ENCODE peak calls at places on chromosomes 4 and X, in four cellular contexts. Q is IMR-90, I is mesendoderm, E is H1. F is an unnamed sample.

GRCh38 chr4:114272226-114272625 is 292.8 kb upstream of the ARSJ start:
- DNase-seq in Q (peak), I (no peak), E (no peak), F (no peak)

GRCh38 chrX:80806557-80806956 is 3.1 kb downstream of the BRWD3 start:
- DNase-seq in Q (no peak), I (no peak), E (no peak), F (no peak)

GRCh38 chrX:2677764-2678163 is 13.3 kb upstream of the CD99 start:
- DNase-seq in Q (peak), I (peak), E (no peak), F (peak)

GRCh38 chr4:181959121-181959520 is 284.1 kb upstream of the TENM3 start:
- DNase-seq in Q (peak), I (peak), E (no peak), F (no peak)

GRCh38 chr4:15882675-15883086 is 55.9 kb downstream of the FGFBP1 start:
- DNase-seq in Q (peak), I (peak), E (peak), F (peak)

GRCh38 chr4:81221303-81222081 is 6.5 kb upstream of the PRKG2 start:
- DNase-seq in Q (peak), I (peak), E (no peak), F (no peak)

GRCh38 chrX:17689971-17690409 is 47.3 kb upstream of the SCML1 start:
- DNase-seq in Q (peak), I (peak), E (no peak), F (no peak)

GRCh38 chr4:140052050-140052449 is 101.9 kb downstream of the MAML3 start:
- DNase-seq in Q (peak), I (peak), E (no peak), F (no peak)

GRCh38 chr4:52059372-52059771 is 8.3 kb downstream of the SPATA18 start:
- DNase-seq in Q (peak), I (no peak), E (no peak), F (no peak)

GRCh38 chr4:156870166-156870565 is 101.4 kb downstream of the PDGFC start:
- DNase-seq in Q (peak), I (no peak), E (no peak), F (no peak)

GRCh38 chr4:111847256-111848108 is 297.8 kb upstream of the FAM241A start:
- DNase-seq in Q (no peak), I (peak), E (no peak), F (no peak)

GRCh38 chrX:331145-331771 is 12.7 kb upstream of the GTPBP6 start:
- DNase-seq in Q (peak), I (no peak), E (no peak), F (no peak)

GRCh38 chr4:56511098-56511497 is 5.5 kb downstream of the ARL9 start:
- DNase-seq in Q (no peak), I (no peak), E (no peak), F (no peak)

GRCh38 chrX:128653524-128653923 is 601.3 kb upstream of the ACTRT1 start:
- DNase-seq in Q (no peak), I (peak), E (no peak), F (no peak)

GRCh38 chrX:26032141-26032917 is 105.8 kb upstream of the MAGEB18 start:
- DNase-seq in Q (no peak), I (no peak), E (no peak), F (no peak)

GRCh38 chr4:164779811-164780216 is 25.9 kb downstream of the SMIM31 start:
- DNase-seq in Q (peak), I (peak), E (peak), F (peak)

GRCh38 chrX:29687687-29688086 is 527.7 kb upstream of the MAGEB2 start:
- DNase-seq in Q (peak), I (peak), E (no peak), F (no peak)

GRCh38 chr4:95204267-95204835 is 344.4 kb downstream of the UNC5C start:
- DNase-seq in Q (no peak), I (peak), E (no peak), F (no peak)

GRCh38 chrX:150058728-150059127 is 120.4 kb upstream of the EOLA2 start:
- DNase-seq in Q (no peak), I (no peak), E (no peak), F (no peak)

GRCh38 chr4:85409251-85409650 is 65.7 kb upstream of the ARHGAP24 start:
- DNase-seq in Q (no peak), I (no peak), E (no peak), F (no peak)

GRCh38 chr4:119082661-119083060 is 53.0 kb upstream of the MYOZ2 start:
- DNase-seq in Q (no peak), I (no peak), E (no peak), F (no peak)

GRCh38 chr4:122012735-122013134 is 60.9 kb upstream of the TRPC3 start:
- DNase-seq in Q (peak), I (no peak), E (no peak), F (no peak)

GRCh38 chr4:112348488-112349158 is 51.5 kb downstream of the ALPK1 start:
- DNase-seq in Q (peak), I (peak), E (no peak), F (peak)

GRCh38 chrX:7120578-7121219 is 26.8 kb upstream of the STS start:
- DNase-seq in Q (peak), I (no peak), E (no peak), F (no peak)

GRCh38 chr4:158873795-158874359 is 105.1 kb downstream of the FNIP2 start:
- DNase-seq in Q (peak), I (peak), E (no peak), F (no peak)

GRCh38 chr4:147173797-147174196 is 228.1 kb upstream of the TTC29 start:
- DNase-seq in Q (no peak), I (peak), E (no peak), F (no peak)

GRCh38 chr4:36651253-36651652 is 369.8 kb downstream of the DTHD1 start:
- DNase-seq in Q (no peak), I (no peak), E (no peak), F (no peak)

GRCh38 chr4:145716200-145716599 is 36.3 kb downstream of the C4orf51 start:
- DNase-seq in Q (peak), I (peak), E (no peak), F (no peak)

DNA sequence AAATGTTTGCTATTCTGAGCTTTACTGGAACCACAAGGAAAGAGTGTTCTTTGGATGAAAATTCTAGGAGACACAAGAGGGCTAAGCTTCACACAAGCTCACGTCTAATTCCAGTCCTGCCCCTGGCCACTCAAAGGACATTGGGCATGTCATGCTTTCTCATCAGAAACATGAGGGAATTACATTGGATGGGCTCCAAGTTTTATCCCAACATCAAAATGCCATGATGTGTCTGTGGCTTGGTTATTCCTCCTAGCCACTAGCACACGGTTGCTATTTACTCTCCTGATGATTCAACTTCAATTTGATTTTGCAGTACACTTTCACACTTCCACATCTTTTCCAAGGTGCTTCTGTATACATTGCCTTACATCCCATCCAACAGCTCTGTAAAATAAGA is 149.6 kb upstream of the FAM9B start:
- DNase-seq in Q (no peak), I (no peak), E (no peak), F (no peak)
- H4K5ac ChIP-seq in Q (no peak), I (no peak), E (no peak), F (no peak)

DNA sequence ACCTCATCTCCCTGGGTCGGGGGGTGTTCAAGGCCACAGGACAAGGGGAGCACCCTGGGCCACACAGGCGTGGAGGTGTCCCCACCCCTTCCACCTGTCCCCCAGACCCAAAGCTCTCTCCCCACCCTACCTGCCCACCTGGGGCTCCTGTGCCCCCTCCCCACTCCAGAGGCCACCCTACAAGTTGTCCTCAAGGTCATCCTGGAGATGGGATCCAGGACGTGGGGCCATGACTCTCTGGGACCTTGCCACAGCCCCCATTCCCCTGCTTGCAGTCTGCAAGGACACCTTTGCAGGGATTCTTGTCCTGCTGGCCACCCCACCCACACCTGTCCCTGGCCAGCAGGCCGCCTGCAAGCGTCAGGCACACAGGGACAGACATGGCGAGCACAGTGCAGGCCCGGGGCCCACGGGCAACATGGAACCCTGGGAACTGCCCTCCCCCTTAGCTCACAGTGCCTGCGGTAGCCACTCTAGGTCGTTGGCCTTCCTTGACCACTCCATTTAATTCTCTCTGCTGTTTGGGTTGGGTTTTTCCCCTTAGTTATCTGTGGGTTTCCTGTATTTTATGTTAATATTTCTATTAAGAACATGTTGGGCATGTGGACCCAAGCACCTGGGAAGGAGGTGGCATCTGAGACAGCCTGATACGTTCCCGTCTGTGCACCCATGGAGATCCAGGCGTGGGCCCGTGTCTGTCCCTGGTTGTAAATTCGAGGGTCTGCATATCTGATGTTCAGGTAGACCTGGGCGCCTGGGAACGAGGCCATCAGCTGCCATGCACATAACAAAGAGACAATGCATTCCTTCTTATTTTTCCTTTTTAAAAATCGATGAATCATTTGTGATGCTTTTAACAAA is 197.5 kb downstream of the AFAP1 start:
- DNase-seq in Q (no peak), I (no peak), E (no peak), F (no peak)
- H2AK5ac ChIP-seq in Q (no peak), I (no peak), E (no peak), F (no peak)

GRCh38 chr4:102386966-102387365 is 41.7 kb upstream of the SLC39A8 start:
- DNase-seq in Q (no peak), I (no peak), E (no peak), F (no peak)

GRCh38 chr4:102387552-102388150 is 42.4 kb upstream of the SLC39A8 start:
- DNase-seq in Q (no peak), I (peak), E (no peak), F (no peak)

GRCh38 chr4:102390438-102390837 is 45.2 kb upstream of the SLC39A8 start:
- DNase-seq in Q (no peak), I (no peak), E (no peak), F (no peak)

GRCh38 chr4:102388636-102389035 is 43.4 kb upstream of the SLC39A8 start:
- DNase-seq in Q (no peak), I (no peak), E (no peak), F (no peak)

GRCh38 chr4:102392033-102392744 is 46.9 kb upstream of the SLC39A8 start:
- DNase-seq in Q (no peak), I (peak), E (no peak), F (no peak)
- H2BK120ac ChIP-seq in Q (no peak), I (no peak), E (no peak), F (peak)

GRCh38 chrX:98191003-98191402 is 1307.3 kb downstream of the RPA4 start:
- DNase-seq in Q (no peak), I (no peak), E (no peak), F (no peak)
- H4K5ac ChIP-seq in Q (no peak), I (no peak), E (no peak), F (no peak)

DNA sequence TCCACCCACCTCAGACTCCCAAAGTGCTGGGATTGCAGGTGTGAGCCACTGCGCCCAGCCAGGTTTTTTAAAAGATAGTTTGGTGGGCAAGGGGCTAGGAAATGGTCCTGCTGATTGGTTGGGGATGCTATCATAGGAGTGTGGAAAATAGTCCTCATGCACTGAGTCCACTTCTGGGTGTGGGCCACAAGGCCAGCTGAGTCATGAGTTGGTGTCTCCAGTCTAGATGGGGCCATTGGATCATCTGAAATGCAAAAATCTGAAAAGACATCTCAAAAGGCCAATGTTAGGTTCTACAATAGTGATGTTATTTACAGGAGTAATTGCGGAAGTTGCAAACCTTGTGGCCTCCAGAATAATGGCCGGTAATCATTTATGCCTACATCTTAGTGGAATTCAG is 221.1 kb downstream of the ZNF674 start:
- DNase-seq in Q (no peak), I (no peak), E (no peak), F (no peak)
- H2AK5ac ChIP-seq in Q (no peak), I (no peak), E (no peak), F (no peak)

GRCh38 chr4:123547818-123548200 is 151.2 kb downstream of the SPRY1 start:
- DNase-seq in Q (no peak), I (no peak), E (no peak), F (no peak)
- H2BK120ac ChIP-seq in Q (no peak), I (no peak), E (peak), F (no peak)

DNA sequence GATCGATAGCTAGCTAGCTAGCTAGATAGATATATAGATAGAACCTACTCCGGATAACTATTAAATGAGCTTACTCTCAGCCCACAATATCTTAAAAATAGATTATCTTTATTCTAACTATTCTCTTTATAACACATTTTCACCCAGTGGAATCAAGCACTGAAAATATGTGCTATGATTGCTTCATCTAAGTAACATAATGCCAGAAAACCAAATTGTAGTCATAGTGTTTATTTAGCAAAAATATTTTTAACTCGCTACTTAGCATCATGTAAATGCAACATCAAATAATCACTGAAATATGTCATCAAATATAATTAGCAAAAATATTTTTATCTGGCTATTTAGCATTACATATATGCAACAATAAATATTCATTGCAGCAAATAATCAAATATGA is 1.5 kb downstream of the TMEM156 start:
- DNase-seq in Q (peak), I (no peak), E (no peak), F (no peak)
- H4K5ac ChIP-seq in Q (peak), I (no peak), E (no peak), F (no peak)

F was measured in H9.